ENCODE peak calls at places on chromosomes 7 and 10, in nine cellular contexts. U, C, J, V, D, R, A, K and O are unnamed samples.

GRCh38 chr10:121734517-121735137 is 136.4 kb upstream of the FGFR2 start:
- DNase-seq in U (no peak), C (no peak), J (no peak), V (no peak), D (no peak), R (peak), A (peak), K (no peak), O (no peak)

GRCh38 chr10:116272497-116273221 is at the start of gene GFRA1:
- DNase-seq in U (no peak), C (no peak), J (no peak), V (peak), D (peak), R (no peak), A (no peak), K (no peak), O (no peak)

GRCh38 chr7:137642031-137642430 is 204.7 kb downstream of the DGKI start:
- DNase-seq in U (no peak), C (no peak), J (no peak), V (no peak), D (no peak), R (no peak), A (no peak), K (no peak), O (no peak)

GRCh38 chr10:133260895-133261725 is 15.6 kb downstream of the ADAM8 start:
- DNase-seq in U (peak), C (peak), J (no peak), V (peak), D (no peak), R (peak), A (peak), K (no peak), O (no peak)

GRCh38 chr7:1576521-1577253 is 6.9 kb upstream of the PSMG3 start:
- DNase-seq in U (no peak), C (no peak), J (no peak), V (no peak), D (no peak), R (no peak), A (no peak), K (no peak), O (no peak)

GRCh38 chr7:75823198-75823910 is 9.7 kb upstream of the CCL24 start:
- DNase-seq in U (no peak), C (no peak), J (no peak), V (no peak), D (no peak), R (no peak), A (no peak), K (no peak), O (no peak)

GRCh38 chr7:114658188-114658587 is 243.6 kb downstream of the FOXP2 start:
- DNase-seq in U (no peak), C (no peak), J (no peak), V (no peak), D (no peak), R (no peak), A (no peak), K (no peak), O (no peak)

GRCh38 chr7:115522174-115522573 is 508.4 kb downstream of the TFEC start:
- DNase-seq in U (no peak), C (no peak), J (no peak), V (no peak), D (no peak), R (no peak), A (no peak), K (no peak), O (no peak)

GRCh38 chr10:71864861-71865473 is 13.9 kb upstream of the PSAP start:
- DNase-seq in U (no peak), C (no peak), J (no peak), V (no peak), D (peak), R (no peak), A (no peak), K (no peak), O (no peak)

GRCh38 chr7:20089431-20089830 is 127.8 kb downstream of the MACC1 start:
- DNase-seq in U (no peak), C (no peak), J (no peak), V (no peak), D (no peak), R (no peak), A (no peak), K (no peak), O (no peak)

GRCh38 chr10:48406204-48406603 is 99.7 kb downstream of the MAPK8 start:
- DNase-seq in U (no peak), C (no peak), J (no peak), V (no peak), D (peak), R (no peak), A (no peak), K (no peak), O (peak)

GRCh38 chr10:73217628-73218027 is 29.4 kb downstream of the DNAJC9 start:
- DNase-seq in U (no peak), C (no peak), J (no peak), V (no peak), D (no peak), R (no peak), A (no peak), K (no peak), O (no peak)

GRCh38 chr10:43249151-43249961 is 17.5 kb downstream of the RASGEF1A start:
- DNase-seq in U (peak), C (peak), J (no peak), V (peak), D (no peak), R (no peak), A (no peak), K (no peak), O (no peak)

GRCh38 chr7:156125841-156126730 is 313.8 kb upstream of the SHH start:
- DNase-seq in U (no peak), C (no peak), J (no peak), V (no peak), D (no peak), R (no peak), A (no peak), K (no peak), O (no peak)

GRCh38 chr10:125441151-125441550 is 241.8 kb downstream of the TEX36 start:
- DNase-seq in U (no peak), C (no peak), J (no peak), V (no peak), D (peak), R (no peak), A (no peak), K (no peak), O (no peak)

GRCh38 chr7:149799397-149800168 is 26.2 kb upstream of the ZNF467 start:
- DNase-seq in U (no peak), C (no peak), J (no peak), V (no peak), D (no peak), R (peak), A (peak), K (peak), O (no peak)

GRCh38 chr7:5361446-5362155 is 62.0 kb downstream of the TNRC18 start:
- DNase-seq in U (no peak), C (no peak), J (no peak), V (no peak), D (no peak), R (no peak), A (no peak), K (no peak), O (no peak)

GRCh38 chr7:135911091-135911490 is 66.1 kb downstream of the MTPN start:
- DNase-seq in U (peak), C (no peak), J (no peak), V (no peak), D (no peak), R (no peak), A (no peak), K (no peak), O (no peak)

GRCh38 chr7:138842111-138842510 is 44.1 kb upstream of the ATP6V0A4 start:
- DNase-seq in U (no peak), C (no peak), J (no peak), V (no peak), D (peak), R (no peak), A (no peak), K (no peak), O (peak)

GRCh38 chr7:141328290-141328689 is 222.9 kb upstream of the AGK start:
- DNase-seq in U (no peak), C (no peak), J (no peak), V (no peak), D (no peak), R (peak), A (no peak), K (no peak), O (no peak)

GRCh38 chr10:114394531-114394930 is 9.8 kb downstream of the AFAP1L2 start:
- DNase-seq in U (no peak), C (no peak), J (no peak), V (no peak), D (no peak), R (no peak), A (no peak), K (no peak), O (no peak)

GRCh38 chr10:91247360-91248111 is 27.1 kb downstream of the PCGF5 start:
- DNase-seq in U (no peak), C (no peak), J (no peak), V (peak), D (peak), R (no peak), A (no peak), K (no peak), O (no peak)

GRCh38 chr7:148303295-148304013 is 287.1 kb upstream of the C7orf33 start:
- DNase-seq in U (peak), C (no peak), J (no peak), V (peak), D (no peak), R (no peak), A (peak), K (peak), O (no peak)

GRCh38 chr7:147879116-147879750 is 711.3 kb upstream of the C7orf33 start:
- DNase-seq in U (no peak), C (no peak), J (no peak), V (no peak), D (no peak), R (no peak), A (no peak), K (no peak), O (no peak)

GRCh38 chr7:102323914-102324195 is 32.4 kb downstream of the SPDYE6 start:
- DNase-seq in U (no peak), C (no peak), J (no peak), V (no peak), D (no peak), R (no peak), A (no peak), K (no peak), O (no peak)

GRCh38 chr7:95690367-95690947 is 81.9 kb upstream of the DYNC1I1 start:
- DNase-seq in U (no peak), C (no peak), J (no peak), V (no peak), D (peak), R (peak), A (peak), K (no peak), O (peak)

GRCh38 chr10:124745678-124746077 is 1.5 kb upstream of the FAM53B start:
- DNase-seq in U (no peak), C (no peak), J (no peak), V (no peak), D (peak), R (peak), A (peak), K (peak), O (no peak)

GRCh38 chr10:129952771-129953489 is 11.1 kb downstream of the EBF3 start:
- DNase-seq in U (no peak), C (no peak), J (no peak), V (no peak), D (peak), R (no peak), A (no peak), K (no peak), O (no peak)

GRCh38 chr7:81499262-81500116 is 270.4 kb downstream of the HGF start:
- DNase-seq in U (no peak), C (no peak), J (no peak), V (no peak), D (peak), R (peak), A (peak), K (peak), O (no peak)

GRCh38 chr10:108204528-108205313 is 1040.2 kb upstream of the SORCS1 start:
- DNase-seq in U (no peak), C (no peak), J (no peak), V (no peak), D (no peak), R (peak), A (peak), K (no peak), O (no peak)
- TF ChIP-seq CTCF in U (peak), C (peak), J (peak), V (peak), D (peak), R (peak), A (peak), K (peak), O (peak)

GRCh38 chr7:123666492-123666891 is 10.8 kb downstream of the LMOD2 start:
- DNase-seq in U (no peak), C (no peak), J (no peak), V (no peak), D (no peak), R (no peak), A (no peak), K (no peak), O (no peak)

GRCh38 chr7:123665157-123665556 is 9.5 kb downstream of the LMOD2 start:
- DNase-seq in U (no peak), C (no peak), J (no peak), V (no peak), D (peak), R (no peak), A (no peak), K (no peak), O (peak)

GRCh38 chr7:123663200-123663599 is 7.5 kb downstream of the LMOD2 start:
- DNase-seq in U (no peak), C (no peak), J (no peak), V (peak), D (no peak), R (no peak), A (no peak), K (no peak), O (no peak)

GRCh38 chr7:123662755-123663154 is 7.1 kb downstream of the LMOD2 start:
- DNase-seq in U (no peak), C (no peak), J (no peak), V (no peak), D (no peak), R (no peak), A (no peak), K (no peak), O (no peak)

DNA sequence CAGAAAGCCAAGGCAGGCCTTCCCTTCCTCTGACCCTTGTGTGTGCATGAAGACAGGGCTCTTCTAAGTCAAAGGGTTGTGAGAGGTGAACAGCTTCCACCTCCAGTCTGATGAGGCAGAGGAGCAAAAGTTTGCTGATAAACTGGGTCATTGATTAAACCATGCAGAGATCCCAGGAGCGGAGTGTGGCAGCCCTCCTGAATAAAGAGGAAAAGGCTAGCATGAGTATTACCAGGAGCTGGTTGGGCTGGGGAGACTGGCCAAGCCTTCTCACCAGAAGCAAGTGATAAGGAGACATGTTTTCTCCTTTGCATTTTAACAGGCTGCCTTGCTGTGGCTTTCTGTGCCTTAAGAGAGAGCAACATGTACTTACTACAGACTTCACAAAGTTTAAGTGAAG is 10.2 kb downstream of the LMOD2 start:
- DNase-seq in U (no peak), C (no peak), J (no peak), V (no peak), D (no peak), R (no peak), A (no peak), K (no peak), O (no peak)
- H3K4me3 ChIP-seq in U (no peak), C (no peak), J (no peak), V (peak), D (no peak), R (no peak), A (no peak), K (no peak), O (no peak)

GRCh38 chr7:104156842-104157277 is 51.0 kb downstream of the ORC5 start:
- DNase-seq in U (no peak), C (no peak), J (no peak), V (no peak), D (peak), R (peak), A (peak), K (no peak), O (no peak)
- TF ChIP-seq CTCF in U (peak), C (peak), J (peak), V (peak), D (peak), R (peak), A (peak), K (peak), O (peak)

GRCh38 chr10:119817991-119818888 is 54.4 kb downstream of the MCMBP start:
- DNase-seq in U (peak), C (peak), J (no peak), V (peak), D (peak), R (no peak), A (no peak), K (peak), O (peak)
- H3K4me3 ChIP-seq in U (peak), C (peak), J (peak), V (peak), D (peak), R (no peak), A (no peak), K (peak), O (peak)